ENCODE peak calls at places on chromosomes 2 and 18, in four cellular contexts. C is HTR-8/SVneo; I is mucosa of descending colon; E is activated naive CD4-positive, alpha-beta T cell treated with anti-CD3 and anti-CD28 coated beads, Interleukin-2, amount 10 ng/mL, durations not matched to agents 7 days and 5 days. G is an unnamed sample.

GRCh38 chr2:37842732-37843353 is 82.2 kb upstream of the RMDN2 start:
- DNase-seq in C (no peak), E (no peak), I (no peak), G (no peak)

GRCh38 chr18:69948919-69949537 is 1.4 kb upstream of the CD226 start:
- DNase-seq in C (no peak), I (peak), E (peak), G (no peak)

GRCh38 chr18:24869285-24869684 is 408.8 kb downstream of the HRH4 start:
- DNase-seq in I (no peak), C (no peak), E (no peak), G (no peak)

GRCh38 chr2:234881413-234882241 is 70.2 kb upstream of the SH3BP4 start:
- DNase-seq in C (peak), E (peak), I (peak), G (peak)

GRCh38 chr2:127455566-127456493 is 37.6 kb downstream of the PROC start:
- DNase-seq in C (no peak), I (peak), E (no peak), G (no peak)

GRCh38 chr18:10101293-10101701 is 187.5 kb downstream of the VAPA start:
- DNase-seq in C (no peak), I (no peak), E (no peak), G (no peak)

GRCh38 chr2:205771063-205771462 is 88.8 kb downstream of the NRP2 start:
- DNase-seq in C (no peak), I (peak), E (no peak), G (no peak)

GRCh38 chr2:234376229-234376628 is 120.7 kb downstream of the ARL4C start:
- DNase-seq in C (no peak), I (no peak), E (no peak), G (no peak)

GRCh38 chr2:168452781-168453180 is 3.3 kb upstream of the CERS6 start:
- DNase-seq in C (no peak), E (no peak), I (no peak), G (no peak)

GRCh38 chr2:121076885-121077549 is 208.0 kb downstream of the TFCP2L1 start:
- DNase-seq in E (peak), I (peak), C (peak), G (peak)

G was measured in NCI-H1930.